ENCODE peak calls at places on chromosomes 4 and X, in four cellular contexts. S is lower leg skin; H is activated T-cell treated with anti-CD3 and anti-CD28 coated beads for 1 hour; K is stimulated activated CD4-positive, alpha-beta T cell treated with anti-CD3 and anti-CD28 coated beads, Interleukin-1b, Interleukin-23, amount 100 ng/mL, for 1 hour. U is an unnamed sample.

GRCh38 chr4:13944095-13944501 is 316.6 kb upstream of the BOD1L1 start:
- DNase-seq in S (no peak), H (no peak), K (no peak), U (peak)

GRCh38 chrX:91389026-91389425 is 45.6 kb upstream of the PABPC5 start:
- DNase-seq in S (no peak), H (no peak), K (no peak), U (no peak)

GRCh38 chr4:7675612-7676320 is 241.0 kb upstream of the PSAPL1 start:
- DNase-seq in S (no peak), H (no peak), K (no peak), U (no peak)

GRCh38 chrX:150854856-150855255 is 43.6 kb downstream of the CD99L2 start:
- DNase-seq in S (no peak), H (no peak), K (no peak), U (no peak)

GRCh38 chrX:40056420-40056819 is 41.3 kb downstream of the BCOR start:
- DNase-seq in S (no peak), H (no peak), K (no peak), U (no peak)

GRCh38 chr4:73599182-73599581 is 21.1 kb downstream of the RASSF6 start:
- DNase-seq in S (no peak), H (no peak), K (no peak), U (no peak)

GRCh38 chr4:55553442-55553841 is 6.7 kb upstream of the CLOCK start:
- DNase-seq in S (no peak), H (no peak), K (no peak), U (no peak)

GRCh38 chrX:124502144-124502543 is 155.8 kb downstream of the SH2D1A start:
- DNase-seq in S (no peak), H (no peak), K (no peak), U (no peak)

GRCh38 chr4:150973626-150974250 is 41.3 kb downstream of the LRBA start:
- DNase-seq in S (no peak), H (no peak), K (no peak), U (no peak)

GRCh38 chr4:52958232-52958631 is 96.1 kb downstream of the RASL11B start:
- DNase-seq in S (no peak), H (no peak), K (no peak), U (no peak)

GRCh38 chrX:151488677-151489076 is 74.8 kb upstream of the PASD1 start:
- DNase-seq in S (no peak), H (no peak), K (no peak), U (no peak)

GRCh38 chr4:87502580-87503238 is 26.5 kb downstream of the SPARCL1 start:
- DNase-seq in S (no peak), H (no peak), K (no peak), U (no peak)

GRCh38 chr4:102604222-102604940 is 103.2 kb downstream of the NFKB1 start:
- DNase-seq in S (no peak), H (no peak), K (no peak), U (no peak)

GRCh38 chrX:51420610-51421009 is 75.8 kb downstream of the NUDT11 start:
- DNase-seq in S (no peak), H (peak), K (no peak), U (no peak)

GRCh38 chr4:187075514-187075913 is 351.9 kb upstream of the FAT1 start:
- DNase-seq in S (no peak), H (no peak), K (no peak), U (no peak)

GRCh38 chr4:53905935-53906377 is 158.4 kb downstream of the CHIC2 start:
- DNase-seq in S (no peak), H (no peak), K (no peak), U (no peak)

GRCh38 chrX:133516691-133517090 is 101.4 kb upstream of the GPC4 start:
- DNase-seq in S (no peak), H (no peak), K (no peak), U (no peak)

GRCh38 chr4:3174371-3175338 is 74.3 kb upstream of the MSANTD1 start:
- DNase-seq in S (no peak), H (no peak), K (no peak), U (no peak)

GRCh38 chr4:3484057-3484973 is 21.2 kb downstream of the DOK7 start:
- DNase-seq in S (no peak), H (no peak), K (no peak), U (no peak)

GRCh38 chr4:102616661-102617060 is 115.5 kb downstream of the NFKB1 start:
- DNase-seq in S (no peak), H (no peak), K (no peak), U (no peak)

GRCh38 chr4:109702950-109703663 is at the start of gene CASP6:
- DNase-seq in S (peak), H (peak), K (peak), U (peak)

GRCh38 chr4:868421-868820 is 42.5 kb upstream of the CPLX1 start:
- DNase-seq in S (no peak), H (no peak), K (no peak), U (peak)

GRCh38 chrX:45774961-45775360 is 574.3 kb upstream of the DIPK2B start:
- DNase-seq in S (no peak), H (no peak), K (no peak), U (no peak)

GRCh38 chrX:13938053-13938765 is 91.5 kb downstream of the GEMIN8 start:
- DNase-seq in S (no peak), H (no peak), K (no peak), U (no peak)

GRCh38 chr4:56937262-56937661 is 29.6 kb downstream of the REST start:
- DNase-seq in S (no peak), H (no peak), K (no peak), U (no peak)

GRCh38 chr4:2482693-2483092 is 13.8 kb downstream of the RNF4 start:
- DNase-seq in S (no peak), H (no peak), K (no peak), U (no peak)

GRCh38 chr4:4766570-4766969 is 92.9 kb upstream of the MSX1 start:
- DNase-seq in S (no peak), H (no peak), K (no peak), U (no peak)

GRCh38 chr4:54683616-54684346 is 26.0 kb downstream of the KIT start:
- DNase-seq in S (no peak), H (peak), K (peak), U (no peak)

GRCh38 chr4:16196482-16197393 is 29.5 kb downstream of the TAPT1 start:
- DNase-seq in S (no peak), H (no peak), K (no peak), U (no peak)

GRCh38 chr4:143643399-143643798 is 57.1 kb downstream of the FREM3 start:
- DNase-seq in S (no peak), H (no peak), K (no peak), U (no peak)

GRCh38 chr4:28402751-28403150 is 1542.1 kb downstream of the STIM2 start:
- DNase-seq in S (no peak), H (no peak), K (no peak), U (no peak)

GRCh38 chr4:5933996-5934831 is 41.3 kb upstream of the CRMP1 start:
- DNase-seq in S (peak), H (no peak), K (no peak), U (no peak)

GRCh38 chrX:71236858-71237257 is 13.8 kb downstream of the GJB1 start:
- DNase-seq in S (no peak), H (no peak), K (no peak), U (no peak)

GRCh38 chr4:128285085-128286023 is 2.3 kb downstream of the PGRMC2 start:
- DNase-seq in S (no peak), H (no peak), K (no peak), U (peak)

GRCh38 chr4:145887241-145887964 is 51.2 kb downstream of the ZNF827 start:
- DNase-seq in S (peak), H (no peak), K (no peak), U (no peak)

GRCh38 chr4:74531952-74532794 is 87.2 kb downstream of the AREG start:
- DNase-seq in S (no peak), H (no peak), K (no peak), U (no peak)

GRCh38 chr4:7068279-7068842 is 497 bp upstream of the GRPEL1 start:
- DNase-seq in S (peak), H (no peak), K (no peak), U (peak)

GRCh38 chr4:4812145-4812782 is 47.2 kb upstream of the MSX1 start:
- DNase-seq in S (no peak), H (no peak), K (no peak), U (no peak)

GRCh38 chrX:154317391-154318000 is 21.9 kb downstream of the TKTL1 start:
- DNase-seq in S (no peak), H (no peak), K (no peak), U (no peak)

GRCh38 chrX:9341305-9342201 is 123.3 kb upstream of the TBL1X start:
- DNase-seq in S (peak), H (no peak), K (no peak), U (peak)